ENCODE peak calls at places on chromosomes 1 and 21, in four cellular contexts. G is IMR-90, Q is suprapubic skin, U is ovary. L is an unnamed sample.

GRCh38 chr1:183023601-183024351 is 556 bp downstream of the LAMC1 start:
- DNase-seq in Q (peak), G (peak), U (peak), L (peak)

GRCh38 chr1:224719716-224720115 is 103.6 kb downstream of the CNIH3 start:
- DNase-seq in G (no peak), U (no peak), Q (no peak), L (no peak)

GRCh38 chr1:10897981-10898728 is 101.7 kb upstream of the CASZ1 start:
- DNase-seq in Q (no peak), U (no peak), G (no peak), L (no peak)

GRCh38 chr1:41842282-41842681 is 76.4 kb downstream of the HIVEP3 start:
- DNase-seq in G (no peak), U (no peak), Q (no peak), L (no peak)

GRCh38 chr1:36339615-36340014 is 16.2 kb upstream of the EVA1B start:
- DNase-seq in G (no peak), Q (no peak), U (no peak), L (no peak)

GRCh38 chr1:8020032-8020431 is 6.1 kb downstream of the ERRFI1 start:
- DNase-seq in U (no peak), Q (no peak), G (peak), L (no peak)

GRCh38 chr1:70467531-70467930 is 56.5 kb downstream of the CTH start:
- DNase-seq in G (no peak), U (no peak), Q (no peak), L (no peak)

GRCh38 chr1:86748622-86749373 is 44.4 kb downstream of the SH3GLB1 start:
- DNase-seq in Q (no peak), U (no peak), G (no peak), L (no peak)

GRCh38 chr21:32726742-32727477 is 903 bp downstream of the SYNJ1 start:
- DNase-seq in Q (no peak), G (peak), U (no peak), L (no peak)

GRCh38 chr1:53154859-53155438 is 12.5 kb upstream of the SLC1A7 start:
- DNase-seq in G (no peak), U (no peak), Q (no peak), L (no peak)

GRCh38 chr21:41685511-41686149 is 81.2 kb downstream of the RIPK4 start:
- DNase-seq in U (no peak), G (no peak), Q (no peak), L (no peak)

GRCh38 chr1:6002714-6003501 is 10.7 kb upstream of the NPHP4 start:
- DNase-seq in U (peak), G (no peak), Q (peak), L (no peak)

GRCh38 chr1:3454811-3455618 is 550 bp downstream of the ARHGEF16 start:
- DNase-seq in G (no peak), Q (no peak), U (peak), L (no peak)

GRCh38 chr1:2593251-2593878 is 6.8 kb downstream of the PRXL2B start:
- DNase-seq in G (no peak), Q (peak), U (peak), L (no peak)

GRCh38 chr1:232473319-232473718 is 156.6 kb downstream of the SIPA1L2 start:
- DNase-seq in Q (no peak), G (peak), U (peak), L (no peak)

GRCh38 chr1:16386454-16387113 is 19.5 kb downstream of the SZRD1 start:
- DNase-seq in G (peak), Q (no peak), U (no peak), L (no peak)

GRCh38 chr1:23483327-23484252 is at the start of gene ASAP3:
- DNase-seq in U (peak), G (peak), Q (peak), L (peak)

GRCh38 chr1:163596541-163597258 is 274.9 kb downstream of the NUF2 start:
- DNase-seq in G (no peak), Q (no peak), U (no peak), L (no peak)

GRCh38 chr1:38941527-38942019 is at the start of gene RHBDL2:
- DNase-seq in G (peak), Q (peak), U (peak), L (peak)

GRCh38 chr1:39195166-39196111 is 9.1 kb upstream of the MACF1 start:
- DNase-seq in G (peak), U (no peak), Q (no peak), L (no peak)

GRCh38 chr1:230340778-230341546 is 85.2 kb downstream of the PGBD5 start:
- DNase-seq in U (no peak), Q (no peak), G (no peak), L (no peak)

GRCh38 chr1:202908998-202909397 is 18.0 kb downstream of the KLHL12 start:
- DNase-seq in U (no peak), G (no peak), Q (no peak), L (no peak)

GRCh38 chr1:231058416-231059109 is 18.5 kb upstream of the FAM89A start:
- DNase-seq in Q (no peak), U (no peak), G (no peak), L (no peak)

GRCh38 chr1:155645024-155645423 is 35.0 kb downstream of the MSTO1 start:
- DNase-seq in Q (no peak), U (no peak), G (no peak), L (no peak)

GRCh38 chr1:222996307-222996983 is 146.6 kb downstream of the TLR5 start:
- DNase-seq in Q (no peak), U (no peak), G (no peak), L (no peak)

GRCh38 chr1:60589046-60589748 is 493.2 kb upstream of the NFIA start:
- DNase-seq in U (no peak), G (no peak), Q (no peak), L (no peak)

GRCh38 chr1:22275626-22276395 is 132.9 kb upstream of the WNT4 start:
- DNase-seq in G (peak), Q (no peak), U (peak), L (peak)

GRCh38 chr1:15578921-15579682 is 5.7 kb downstream of the AGMAT start:
- DNase-seq in U (no peak), G (no peak), Q (no peak), L (no peak)

GRCh38 chr21:14383596-14384210 is 757 bp upstream of the HSPA13 start:
- DNase-seq in G (peak), U (no peak), Q (no peak), L (no peak)

GRCh38 chr1:86517336-86517735 is 29.5 kb upstream of the CLCA4 start:
- DNase-seq in U (no peak), Q (no peak), G (no peak), L (no peak)

GRCh38 chr1:112358061-112358770 is 37.8 kb upstream of the CTTNBP2NL start:
- DNase-seq in Q (no peak), U (no peak), G (peak), L (no peak)

GRCh38 chr1:156848461-156849150 is 10.3 kb downstream of the INSRR start:
- DNase-seq in U (no peak), Q (no peak), G (no peak), L (no peak)

GRCh38 chr1:203628185-203628996 is 1.8 kb downstream of the ATP2B4 start:
- DNase-seq in G (peak), Q (peak), U (peak), L (no peak)

GRCh38 chr1:28807046-28807445 is 4.9 kb upstream of the OPRD1 start:
- DNase-seq in U (no peak), Q (no peak), G (no peak), L (no peak)

GRCh38 chr1:227315500-227316346 is 2.6 kb downstream of the CDC42BPA start:
- DNase-seq in Q (no peak), U (no peak), G (peak), L (peak)

GRCh38 chr1:53959664-53960250 is 13.6 kb downstream of the LRRC42 start:
- DNase-seq in Q (no peak), G (no peak), U (no peak), L (no peak)

GRCh38 chr1:184629261-184629660 is 125.4 kb downstream of the EDEM3 start:
- DNase-seq in G (no peak), U (no peak), Q (no peak), L (no peak)

GRCh38 chr1:220013497-220013896 is 32.8 kb downstream of the EPRS1 start:
- DNase-seq in U (no peak), Q (no peak), G (peak), L (no peak)

GRCh38 chr1:110339427-110340206 is 440 bp downstream of the RBM15 start:
- DNase-seq in U (no peak), Q (peak), G (peak), L (peak)
- TF ChIP-seq CTCF in U (no peak), Q (peak), G (peak), L (no peak)

GRCh38 chr1:14109276-14109635 is 409.3 kb downstream of the PRDM2 start:
- DNase-seq in Q (no peak), G (no peak), U (no peak), L (no peak)

GRCh38 chr1:14110040-14110439 is 410.1 kb downstream of the PRDM2 start:
- DNase-seq in Q (no peak), U (no peak), G (no peak), L (no peak)

GRCh38 chr1:14103878-14104430 is 404.0 kb downstream of the PRDM2 start:
- DNase-seq in Q (no peak), G (no peak), U (no peak), L (no peak)

GRCh38 chr1:14108356-14109275 is 408.6 kb downstream of the PRDM2 start:
- DNase-seq in Q (no peak), U (no peak), G (no peak), L (no peak)

GRCh38 chr1:14106679-14107313 is 406.8 kb downstream of the PRDM2 start:
- DNase-seq in G (no peak), Q (no peak), U (no peak), L (no peak)
- TF ChIP-seq POLR2A in G (no peak), Q (no peak), U (no peak), L (no peak)

GRCh38 chr1:113951719-113952118 is 22.6 kb downstream of the HIPK1 start:
- DNase-seq in G (no peak), Q (no peak), U (no peak), L (no peak)

GRCh38 chr1:113950908-113951307 is 21.8 kb downstream of the HIPK1 start:
- DNase-seq in G (no peak), Q (no peak), U (no peak), L (no peak)

GRCh38 chr1:113946668-113947387 is 17.7 kb downstream of the HIPK1 start:
- DNase-seq in Q (no peak), U (no peak), G (peak), L (no peak)

GRCh38 chr1:113947388-113948107 is 18.4 kb downstream of the HIPK1 start:
- DNase-seq in Q (no peak), U (no peak), G (no peak), L (no peak)

DNA sequence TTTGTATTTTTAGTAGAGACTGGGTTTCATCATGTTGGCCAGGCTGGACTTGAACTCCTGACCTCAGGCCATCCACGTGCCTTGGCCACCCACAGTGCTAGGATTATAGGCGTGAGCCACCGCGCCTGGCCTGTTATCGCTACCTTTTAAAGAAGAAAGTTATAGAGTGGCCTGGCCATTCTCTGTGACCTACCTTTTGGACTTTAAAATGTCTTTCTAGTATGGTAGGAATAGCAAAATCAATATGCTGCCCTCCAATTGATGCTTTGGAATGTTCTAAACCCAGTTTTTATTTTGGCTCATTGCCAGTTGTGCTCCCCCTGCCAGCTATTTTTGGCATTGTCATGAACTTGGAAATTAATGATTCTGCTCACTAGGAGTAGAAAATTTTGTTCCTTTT is 19.9 kb downstream of the HIPK1 start:
- DNase-seq in Q (no peak), G (no peak), U (no peak), L (no peak)
- TF ChIP-seq CTCF in Q (peak), G (peak), U (no peak), L (no peak)

GRCh38 chr1:244970661-244971523 is 106.5 kb upstream of the HNRNPU start:
- DNase-seq in Q (peak), G (peak), U (peak), L (peak)
- TF ChIP-seq POLR2A in Q (peak), G (peak), U (peak), L (no peak)

DNA sequence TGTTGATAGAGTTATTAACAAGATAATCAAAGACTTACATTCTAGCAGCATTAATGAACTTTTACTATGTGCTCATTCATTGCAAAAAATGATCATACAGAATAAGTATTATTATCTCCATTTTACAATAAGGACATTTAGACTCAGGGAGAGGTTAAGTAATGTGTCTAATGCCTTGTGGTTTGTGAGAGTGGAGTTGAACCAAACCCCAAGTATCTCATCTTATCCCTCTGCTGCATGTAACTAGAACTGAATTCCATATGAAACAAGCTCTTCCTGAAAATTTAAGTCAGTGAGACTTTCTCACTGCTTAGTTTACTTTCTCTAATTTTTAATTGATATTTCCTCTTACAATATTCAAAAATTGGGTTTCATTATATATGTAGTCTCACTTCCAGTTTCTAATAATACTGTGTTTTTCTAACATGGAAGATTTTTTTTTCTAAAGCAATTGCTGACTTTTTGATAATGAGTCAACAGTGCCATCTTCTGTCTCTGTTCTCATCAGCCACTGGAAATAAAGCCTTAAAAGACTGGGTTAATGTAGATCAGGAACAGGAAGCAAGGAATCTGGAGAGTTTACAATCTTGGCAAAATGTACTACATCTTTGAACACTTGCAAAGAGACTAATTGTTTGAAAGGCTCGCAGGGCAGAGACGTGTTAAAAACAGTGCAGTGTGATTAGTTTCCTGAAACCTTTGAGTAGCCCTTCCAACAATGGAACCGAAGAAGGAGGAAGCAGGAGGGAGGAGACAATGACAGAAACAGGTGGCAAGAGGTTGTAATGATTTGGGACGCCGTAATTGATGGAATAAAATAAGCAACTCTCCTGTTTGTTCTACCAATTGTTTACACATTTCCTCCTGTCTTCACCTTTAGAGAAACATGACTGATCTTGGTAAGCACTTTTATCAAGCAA is 567.6 kb downstream of the MRPL39 start:
- DNase-seq in Q (no peak), U (no peak), G (peak), L (no peak)
- TF ChIP-seq CTCF in Q (peak), U (peak), G (peak), L (no peak)

DNA sequence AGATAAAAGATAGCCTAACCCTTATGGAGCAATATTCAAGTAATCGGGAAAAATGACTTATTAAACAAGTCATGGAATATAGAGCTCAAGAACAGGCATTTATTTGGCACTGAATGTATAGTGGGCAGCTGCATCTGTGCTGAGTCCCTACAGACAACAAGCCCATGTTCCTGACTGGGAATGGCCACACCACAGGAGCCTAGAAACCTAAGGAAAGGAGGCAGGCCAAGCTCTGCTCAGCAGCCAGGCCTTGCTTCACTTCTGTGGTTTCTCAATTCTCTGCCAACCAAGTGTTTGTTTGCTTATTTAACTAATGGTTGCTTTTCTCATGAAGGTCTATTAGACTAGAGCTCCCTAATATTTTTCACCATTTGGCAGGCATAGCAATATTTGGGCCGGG is 21.5 kb downstream of the AK2 start:
- DNase-seq in U (no peak), G (no peak), Q (no peak), L (no peak)
- TF ChIP-seq POLR2A in U (no peak), G (no peak), Q (no peak), L (no peak)

GRCh38 chr1:93738926-93739325 is 57.3 kb upstream of the BCAR3 start:
- DNase-seq in G (no peak), Q (no peak), U (no peak), L (no peak)

GRCh38 chr1:93734999-93735398 is 53.4 kb upstream of the BCAR3 start:
- DNase-seq in U (no peak), Q (no peak), G (no peak), L (no peak)

GRCh38 chr1:93738075-93738622 is 56.5 kb upstream of the BCAR3 start:
- DNase-seq in Q (no peak), U (no peak), G (peak), L (no peak)

GRCh38 chr1:93733340-93733739 is 51.7 kb upstream of the BCAR3 start:
- DNase-seq in G (no peak), Q (no peak), U (no peak), L (no peak)

GRCh38 chr1:93735722-93736121 is 54.1 kb upstream of the BCAR3 start:
- DNase-seq in G (peak), Q (no peak), U (no peak), L (no peak)
- TF ChIP-seq CTCF in G (peak), Q (no peak), U (no peak), L (no peak)

GRCh38 chr1:235866913-235867850 is 476 bp upstream of the LYST start:
- DNase-seq in G (peak), Q (peak), U (peak), L (peak)
- TF ChIP-seq POLR2A in G (peak), Q (peak), U (peak), L (no peak)

DNA sequence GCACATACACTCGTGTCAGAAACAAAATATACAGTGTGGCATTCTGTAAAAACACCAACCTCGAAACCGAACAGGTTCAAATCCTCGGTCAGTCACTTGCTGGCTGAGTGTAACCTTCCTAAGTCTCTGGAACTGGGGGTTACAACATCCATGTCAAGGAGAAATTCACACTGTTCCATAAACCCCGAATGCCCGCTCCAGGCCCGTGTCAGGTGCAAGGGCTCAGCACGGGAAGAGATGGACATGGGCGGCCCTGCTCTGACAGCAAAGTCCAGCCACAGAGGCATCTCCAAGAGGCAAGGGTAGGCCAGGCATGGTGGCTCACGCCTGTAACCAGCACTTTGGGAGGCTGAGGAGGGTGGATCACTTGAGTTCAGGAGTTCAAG is 79.5 kb downstream of the SLC66A1 start:
- DNase-seq in G (no peak), Q (no peak), U (no peak), L (no peak)
- TF ChIP-seq CTCF in G (no peak), Q (no peak), U (no peak), L (no peak)

GRCh38 chr1:161506336-161507223 is 1.3 kb downstream of the FCGR2A start:
- DNase-seq in U (no peak), Q (peak), G (peak), L (peak)
- TF ChIP-seq POLR2A in U (no peak), Q (no peak), G (no peak), L (no peak)

L was measured in lower leg skin.